ENCODE peak calls at places on chromosomes 7 and 10, in six cellular contexts. R is PC-3, Y is fibroblast of lung, G is IMR-90, M is neural progenitor cell, Q is osteoblast. B is an unnamed sample.

GRCh38 chr10:36888925-36889573 is 236.3 kb upstream of the ANKRD30A start:
- DNase-seq in R (peak), Y (no peak), G (peak), M (peak), Q (no peak), B (peak)

GRCh38 chr10:26573674-26574073 is 123.8 kb upstream of the PDSS1 start:
- DNase-seq in R (no peak), Y (no peak), G (no peak), M (no peak), Q (no peak), B (no peak)

GRCh38 chr10:21424511-21424910 is 101.0 kb downstream of the SKIDA1 start:
- DNase-seq in R (no peak), Y (peak), G (peak), M (no peak), Q (no peak), B (no peak)

GRCh38 chr7:70738080-70738479 is 393.9 kb upstream of the GALNT17 start:
- DNase-seq in R (peak), Y (peak), G (peak), M (no peak), Q (no peak), B (no peak)

GRCh38 chr7:114419441-114420107 is 5.0 kb downstream of the FOXP2 start:
- DNase-seq in R (no peak), Y (peak), G (peak), M (no peak), Q (no peak), B (no peak)

GRCh38 chr10:132021046-132021445 is 39.3 kb upstream of the BNIP3 start:
- DNase-seq in R (no peak), Y (no peak), G (no peak), M (no peak), Q (no peak), B (no peak)

GRCh38 chr10:5779753-5780152 is 33.5 kb downstream of the GDI2 start:
- DNase-seq in R (no peak), Y (peak), G (no peak), M (no peak), Q (no peak), B (no peak)

GRCh38 chr10:61188691-61189090 is 244.7 kb upstream of the RHOBTB1 start:
- DNase-seq in R (peak), Y (no peak), G (no peak), M (no peak), Q (no peak), B (no peak)

GRCh38 chr7:130421685-130422084 is 19.1 kb downstream of the CEP41 start:
- DNase-seq in R (no peak), Y (peak), G (peak), M (peak), Q (no peak), B (peak)

GRCh38 chr10:110446954-110447608 is 50.6 kb upstream of the DUSP5 start:
- DNase-seq in R (peak), Y (peak), G (peak), M (no peak), Q (peak), B (no peak)

DNA sequence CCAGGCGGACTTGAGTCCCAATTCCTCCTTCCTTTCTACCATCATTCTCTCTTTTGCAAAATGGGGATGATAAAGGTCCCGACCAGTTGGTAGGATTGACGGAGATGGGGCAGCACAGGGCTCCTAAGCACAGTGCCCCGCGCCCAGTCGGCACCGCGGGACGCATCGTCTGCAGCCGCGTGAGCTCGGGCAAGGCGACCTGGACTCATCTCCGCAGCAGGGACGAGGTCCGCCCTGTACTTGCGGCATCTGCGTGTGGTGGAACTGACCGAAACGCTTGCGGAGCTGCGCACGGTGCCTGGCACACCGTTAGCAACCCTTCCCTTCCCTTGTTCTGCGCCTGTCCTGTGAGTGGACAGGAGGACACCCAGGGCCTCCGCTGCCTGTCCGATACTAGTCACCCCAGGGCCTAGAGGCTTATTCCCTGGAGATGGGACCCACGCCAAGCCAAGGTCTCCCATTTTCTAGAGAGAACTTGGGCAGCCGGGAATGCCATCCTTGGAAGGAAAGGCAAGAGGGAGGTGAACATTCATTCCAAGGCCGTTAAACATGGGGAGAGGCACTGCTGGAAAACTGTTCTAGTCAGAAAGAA is 98.4 kb downstream of the WDR11 start:
- DNase-seq in R (no peak), Y (peak), G (no peak), M (peak), Q (peak), B (no peak)
- H2AFZ ChIP-seq in R (no peak), Y (peak), G (peak), M (peak), Q (no peak), B (peak)

GRCh38 chr7:72924748-72925545 is at the start of gene POM121:
- DNase-seq in R (peak), Y (peak), G (peak), M (peak), Q (peak), B (peak)
- H2AFZ ChIP-seq in R (peak), Y (peak), G (peak), M (peak), Q (peak), B (peak)

GRCh38 chr7:97847791-97848190 is 24.4 kb downstream of the ASNS start:
- DNase-seq in R (no peak), Y (no peak), G (no peak), M (no peak), Q (no peak), B (peak)
- H2AFZ ChIP-seq in R (no peak), Y (no peak), G (no peak), M (no peak), Q (no peak), B (no peak)

DNA sequence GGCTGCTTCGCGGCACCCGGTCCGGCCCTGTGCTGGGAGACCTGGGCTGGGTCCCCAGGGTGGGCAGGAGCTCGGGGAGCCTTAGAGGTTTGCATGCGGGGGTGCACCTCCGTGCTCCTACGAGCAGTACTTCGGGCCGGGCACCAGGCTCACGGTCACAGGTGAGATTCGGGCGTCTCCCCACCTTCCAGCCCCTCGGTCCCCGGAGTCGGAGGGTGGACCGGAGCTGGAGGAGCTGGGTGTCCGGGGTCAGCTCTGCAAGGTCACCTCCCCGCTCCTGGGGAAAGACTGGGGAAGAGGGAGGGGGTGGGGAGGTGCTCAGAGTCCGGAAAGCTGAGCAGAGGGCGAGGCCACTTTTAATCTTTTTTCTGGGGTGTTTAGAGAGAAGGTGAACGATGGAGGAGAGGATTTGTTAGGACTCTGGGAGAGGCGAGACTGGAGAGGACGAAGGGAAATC is 26.6 kb downstream of the PRSS2 start:
- DNase-seq in R (no peak), Y (no peak), G (no peak), M (peak), Q (no peak), B (no peak)
- H2AFZ ChIP-seq in R (peak), Y (no peak), G (peak), M (peak), Q (no peak), B (peak)

GRCh38 chr7:46539892-46540483 is 618.9 kb upstream of the IGFBP3 start:
- DNase-seq in R (no peak), Y (no peak), G (no peak), M (no peak), Q (no peak), B (no peak)

GRCh38 chr7:46547044-46547443 is 626.0 kb upstream of the IGFBP3 start:
- DNase-seq in R (no peak), Y (no peak), G (no peak), M (no peak), Q (no peak), B (no peak)

GRCh38 chr7:46542076-46542475 is 621.0 kb upstream of the IGFBP3 start:
- DNase-seq in R (no peak), Y (no peak), G (no peak), M (no peak), Q (no peak), B (no peak)

GRCh38 chr7:46545790-46546189 is 624.7 kb upstream of the IGFBP3 start:
- DNase-seq in R (peak), Y (peak), G (peak), M (no peak), Q (no peak), B (no peak)

DNA sequence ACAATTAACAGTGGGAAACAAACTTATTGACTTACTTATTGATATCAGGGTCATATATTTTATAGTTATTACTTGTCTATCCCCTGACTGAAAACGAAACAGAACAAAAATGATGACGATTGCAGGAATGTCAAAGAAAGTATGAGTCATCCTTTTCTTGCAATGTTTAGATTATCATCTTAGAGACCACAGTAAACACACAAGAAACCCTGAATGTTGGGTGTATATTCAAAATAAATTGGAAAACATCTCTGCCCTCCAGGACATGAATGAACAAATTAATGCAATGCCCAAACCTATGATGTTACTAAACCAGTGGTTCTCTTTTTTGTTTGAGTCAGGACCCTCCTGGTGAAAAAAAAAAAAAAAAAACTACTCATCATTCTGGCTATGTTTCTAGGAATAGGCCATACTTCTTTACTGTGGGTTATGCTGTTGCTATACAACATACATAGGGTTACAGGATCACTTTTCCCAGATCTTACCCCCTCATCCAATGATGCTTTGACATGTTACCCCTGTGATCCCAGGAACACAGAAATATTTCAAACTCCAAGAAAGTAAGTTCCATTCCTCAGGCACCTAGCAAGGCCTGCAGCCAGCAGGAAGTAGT is 623.4 kb upstream of the IGFBP3 start:
- DNase-seq in R (peak), Y (peak), G (peak), M (no peak), Q (no peak), B (peak)
- H2AFZ ChIP-seq in R (no peak), Y (no peak), G (no peak), M (no peak), Q (no peak), B (no peak)

GRCh38 chr10:23533212-23533611 is 94.3 kb downstream of the OTUD1 start:
- DNase-seq in R (no peak), Y (no peak), G (no peak), M (no peak), Q (no peak), B (no peak)

GRCh38 chr10:23528419-23528818 is 89.5 kb downstream of the OTUD1 start:
- DNase-seq in R (no peak), Y (no peak), G (no peak), M (no peak), Q (no peak), B (no peak)

GRCh38 chr10:23534328-23534727 is 95.5 kb downstream of the OTUD1 start:
- DNase-seq in R (no peak), Y (no peak), G (no peak), M (no peak), Q (no peak), B (no peak)

GRCh38 chr10:23525406-23525805 is 86.5 kb downstream of the OTUD1 start:
- DNase-seq in R (peak), Y (peak), G (peak), M (no peak), Q (no peak), B (peak)

DNA sequence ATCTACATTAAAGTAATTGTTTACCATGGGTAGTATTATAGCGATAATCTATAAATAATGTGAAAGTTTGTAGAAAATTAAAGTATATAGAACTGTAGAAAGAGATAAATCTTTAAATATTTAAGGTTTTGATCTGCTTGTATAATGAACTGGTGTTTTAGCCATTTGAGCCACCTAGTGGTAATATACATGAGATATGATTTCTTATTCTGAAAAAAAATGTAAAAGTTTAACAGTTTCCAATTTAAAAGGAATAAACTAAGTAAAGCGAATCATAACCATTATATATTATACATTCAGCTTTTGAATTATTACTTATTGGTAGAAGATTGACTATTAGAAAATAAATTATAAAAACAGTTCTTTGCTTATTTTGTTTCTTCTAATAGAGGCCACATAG is 91.2 kb downstream of the OTUD1 start:
- DNase-seq in R (peak), Y (peak), G (peak), M (no peak), Q (peak), B (peak)
- H2AFZ ChIP-seq in R (no peak), Y (no peak), G (no peak), M (no peak), Q (no peak), B (no peak)

GRCh38 chr7:100482728-100483100 is 1.0 kb upstream of the NYAP1 start:
- DNase-seq in R (no peak), Y (no peak), G (no peak), M (no peak), Q (no peak), B (no peak)
- H2AFZ ChIP-seq in R (peak), Y (peak), G (peak), M (no peak), Q (peak), B (peak)

GRCh38 chr10:33015798-33016547 is 57.9 kb upstream of the ITGB1 start:
- DNase-seq in R (peak), Y (peak), G (peak), M (no peak), Q (peak), B (no peak)
- H2AFZ ChIP-seq in R (no peak), Y (no peak), G (peak), M (no peak), Q (no peak), B (no peak)

GRCh38 chr7:2173184-2173827 is 59.4 kb downstream of the MAD1L1 start:
- DNase-seq in R (no peak), Y (peak), G (no peak), M (no peak), Q (no peak), B (no peak)
- H2AFZ ChIP-seq in R (no peak), Y (peak), G (peak), M (no peak), Q (peak), B (no peak)

B was measured in MM.1S.